ENCODE peak calls at places on chromosomes 6 and 20, in four cellular contexts. One of them, this sample, is unnamed.

GRCh38 chr6:12328701-12329100 is 38.5 kb downstream of the EDN1 start:
- ATAC-seq in upper lobe of left lung: no peak
- ATAC-seq in A549: no peak
- ATAC-seq in HepG2: no peak
- ATAC-seq in this sample: no peak

GRCh38 chr6:4931530-4932505 is 72.0 kb downstream of the RPP40 start:
- ATAC-seq in upper lobe of left lung: no peak
- ATAC-seq in HepG2: peak
- ATAC-seq in A549: peak
- ATAC-seq in this sample: no peak

GRCh38 chr20:40443731-40444130 is 245.3 kb downstream of the MAFB start:
- ATAC-seq in A549: no peak
- ATAC-seq in upper lobe of left lung: no peak
- ATAC-seq in HepG2: no peak
- ATAC-seq in this sample: no peak

GRCh38 chr6:130934848-130935585 is 107.8 kb downstream of the SMLR1 start:
- ATAC-seq in upper lobe of left lung: peak
- ATAC-seq in HepG2: no peak
- ATAC-seq in A549: no peak
- ATAC-seq in this sample: peak

GRCh38 chr6:84018453-84019061 is 15.0 kb upstream of the MRAP2 start:
- ATAC-seq in upper lobe of left lung: no peak
- ATAC-seq in HepG2: no peak
- ATAC-seq in A549: no peak
- ATAC-seq in this sample: no peak

GRCh38 chr6:110415297-110415916 is at the start of gene DDO:
- ATAC-seq in A549: peak
- ATAC-seq in upper lobe of left lung: peak
- ATAC-seq in HepG2: peak
- ATAC-seq in this sample: peak

GRCh38 chr20:7856756-7857155 is 83.5 kb downstream of the HAO1 start:
- ATAC-seq in A549: peak
- ATAC-seq in HepG2: no peak
- ATAC-seq in upper lobe of left lung: no peak
- ATAC-seq in this sample: no peak

GRCh38 chr6:149049230-149049629 is 268.3 kb upstream of the TAB2 start:
- ATAC-seq in HepG2: no peak
- ATAC-seq in upper lobe of left lung: no peak
- ATAC-seq in A549: no peak
- ATAC-seq in this sample: no peak

GRCh38 chr20:41357424-41358163 is 9.0 kb downstream of the EMILIN3 start:
- ATAC-seq in A549: peak
- ATAC-seq in HepG2: peak
- ATAC-seq in upper lobe of left lung: no peak
- ATAC-seq in this sample: no peak

GRCh38 chr20:5216663-5217062 is 89.9 kb downstream of the CDS2 start:
- ATAC-seq in A549: no peak
- ATAC-seq in HepG2: no peak
- ATAC-seq in upper lobe of left lung: no peak
- ATAC-seq in this sample: no peak

GRCh38 chr20:36421641-36422040 is 115.5 kb downstream of the DLGAP4 start:
- ATAC-seq in HepG2: no peak
- ATAC-seq in A549: peak
- ATAC-seq in upper lobe of left lung: no peak
- ATAC-seq in this sample: no peak

GRCh38 chr6:56642366-56643261 is at the start of gene DST:
- ATAC-seq in upper lobe of left lung: peak
- ATAC-seq in HepG2: peak
- ATAC-seq in A549: peak
- ATAC-seq in this sample: peak

GRCh38 chr20:1357921-1358671 is 29.2 kb upstream of the SDCBP2 start:
- ATAC-seq in upper lobe of left lung: no peak
- ATAC-seq in A549: no peak
- ATAC-seq in HepG2: no peak
- ATAC-seq in this sample: no peak

GRCh38 chr6:62202078-62202477 is 83.9 kb downstream of the KHDRBS2 start:
- ATAC-seq in A549: no peak
- ATAC-seq in HepG2: no peak
- ATAC-seq in upper lobe of left lung: no peak
- ATAC-seq in this sample: no peak

GRCh38 chr6:14889172-14889571 is 356.7 kb upstream of the JARID2 start:
- ATAC-seq in HepG2: peak
- ATAC-seq in upper lobe of left lung: peak
- ATAC-seq in A549: peak
- ATAC-seq in this sample: no peak

GRCh38 chr6:7693827-7694226 is 32.1 kb upstream of the BMP6 start:
- ATAC-seq in upper lobe of left lung: no peak
- ATAC-seq in HepG2: no peak
- ATAC-seq in A549: no peak
- ATAC-seq in this sample: no peak

GRCh38 chr20:41862476-41862875 is 244.3 kb upstream of the CHD6 start:
- ATAC-seq in A549: no peak
- ATAC-seq in HepG2: no peak
- ATAC-seq in upper lobe of left lung: no peak
- ATAC-seq in this sample: no peak

GRCh38 chr20:64035066-64035932 is 683 bp upstream of the C20orf204 start:
- ATAC-seq in upper lobe of left lung: no peak
- ATAC-seq in A549: no peak
- ATAC-seq in HepG2: no peak
- ATAC-seq in this sample: no peak

GRCh38 chr6:119148102-119148824 is 69.8 kb upstream of the FAM184A start:
- ATAC-seq in upper lobe of left lung: peak
- ATAC-seq in A549: peak
- ATAC-seq in HepG2: peak
- ATAC-seq in this sample: peak

GRCh38 chr6:25660512-25660911 is 8.5 kb downstream of the SCGN start:
- ATAC-seq in HepG2: peak
- ATAC-seq in upper lobe of left lung: no peak
- ATAC-seq in A549: peak
- ATAC-seq in this sample: no peak

GRCh38 chr20:1177680-1178079 is 7.1 kb downstream of the TMEM74B start:
- ATAC-seq in HepG2: peak
- ATAC-seq in upper lobe of left lung: no peak
- ATAC-seq in A549: peak
- ATAC-seq in this sample: no peak

GRCh38 chr6:90195094-90195793 is 101.4 kb downstream of the BACH2 start:
- ATAC-seq in HepG2: no peak
- ATAC-seq in A549: no peak
- ATAC-seq in upper lobe of left lung: no peak
- ATAC-seq in this sample: no peak

GRCh38 chr6:108810057-108810643 is 38.1 kb upstream of the ARMC2 start:
- ATAC-seq in HepG2: no peak
- ATAC-seq in A549: no peak
- ATAC-seq in upper lobe of left lung: no peak
- ATAC-seq in this sample: no peak

GRCh38 chr6:36800223-36801095 is 38.8 kb downstream of the CPNE5 start:
- ATAC-seq in HepG2: no peak
- ATAC-seq in upper lobe of left lung: no peak
- ATAC-seq in A549: no peak
- ATAC-seq in this sample: no peak

GRCh38 chr6:153357391-153357790 is 226.3 kb upstream of the RGS17 start:
- ATAC-seq in HepG2: no peak
- ATAC-seq in upper lobe of left lung: no peak
- ATAC-seq in A549: no peak
- ATAC-seq in this sample: no peak

GRCh38 chr6:4819706-4820283 is 43.6 kb downstream of the CDYL start:
- ATAC-seq in HepG2: peak
- ATAC-seq in A549: peak
- ATAC-seq in upper lobe of left lung: no peak
- ATAC-seq in this sample: no peak

GRCh38 chr6:11284996-11285395 is 52.5 kb upstream of the NEDD9 start:
- ATAC-seq in HepG2: no peak
- ATAC-seq in upper lobe of left lung: no peak
- ATAC-seq in A549: no peak
- ATAC-seq in this sample: no peak

GRCh38 chr6:36239710-36240256 is 30.1 kb upstream of the PNPLA1 start:
- ATAC-seq in A549: no peak
- ATAC-seq in upper lobe of left lung: no peak
- ATAC-seq in HepG2: no peak
- ATAC-seq in this sample: no peak

GRCh38 chr20:63889241-63890200 is 5.4 kb upstream of the DNAJC5 start:
- ATAC-seq in A549: no peak
- ATAC-seq in HepG2: no peak
- ATAC-seq in upper lobe of left lung: no peak
- ATAC-seq in this sample: no peak

GRCh38 chr6:122610690-122611455 is 668 bp downstream of the PKIB start:
- ATAC-seq in A549: peak
- ATAC-seq in upper lobe of left lung: peak
- ATAC-seq in HepG2: peak
- ATAC-seq in this sample: peak

GRCh38 chr6:56637640-56638039 is 5.0 kb downstream of the DST start:
- ATAC-seq in upper lobe of left lung: peak
- ATAC-seq in HepG2: peak
- ATAC-seq in A549: peak
- ATAC-seq in this sample: peak

GRCh38 chr6:16199792-16200191 is 38.6 kb upstream of the GMPR start:
- ATAC-seq in HepG2: no peak
- ATAC-seq in upper lobe of left lung: no peak
- ATAC-seq in A549: no peak
- ATAC-seq in this sample: no peak

GRCh38 chr20:1950836-1951235 is 43.0 kb downstream of the PDYN start:
- ATAC-seq in HepG2: no peak
- ATAC-seq in upper lobe of left lung: no peak
- ATAC-seq in A549: no peak
- ATAC-seq in this sample: no peak

GRCh38 chr6:33740204-33740608 is 6.5 kb downstream of the IP6K3 start:
- ATAC-seq in upper lobe of left lung: no peak
- ATAC-seq in A549: no peak
- ATAC-seq in HepG2: peak
- ATAC-seq in this sample: no peak

GRCh38 chr6:35298625-35299140 is 1.1 kb downstream of the DEF6 start:
- ATAC-seq in A549: no peak
- ATAC-seq in HepG2: no peak
- ATAC-seq in upper lobe of left lung: peak
- ATAC-seq in this sample: no peak

GRCh38 chr6:6812427-6812826 is 223.9 kb downstream of the LY86 start:
- ATAC-seq in HepG2: no peak
- ATAC-seq in upper lobe of left lung: no peak
- ATAC-seq in A549: no peak
- ATAC-seq in this sample: no peak

GRCh38 chr20:25579081-25579770 is 6.1 kb downstream of the NINL start:
- ATAC-seq in upper lobe of left lung: no peak
- ATAC-seq in HepG2: peak
- ATAC-seq in A549: peak
- ATAC-seq in this sample: no peak

GRCh38 chr6:87118054-87118453 is 23.1 kb upstream of the CGA start:
- ATAC-seq in upper lobe of left lung: no peak
- ATAC-seq in HepG2: peak
- ATAC-seq in A549: no peak
- ATAC-seq in this sample: no peak

GRCh38 chr20:49770634-49771033 is 42.0 kb upstream of the SLC9A8 start:
- ATAC-seq in A549: no peak
- ATAC-seq in upper lobe of left lung: no peak
- ATAC-seq in HepG2: no peak
- ATAC-seq in this sample: no peak

GRCh38 chr20:49779972-49780371 is 32.7 kb upstream of the SLC9A8 start:
- ATAC-seq in upper lobe of left lung: no peak
- ATAC-seq in A549: no peak
- ATAC-seq in HepG2: no peak
- ATAC-seq in this sample: no peak

GRCh38 chr20:49775229-49775693 is 37.4 kb upstream of the SLC9A8 start:
- ATAC-seq in A549: peak
- ATAC-seq in upper lobe of left lung: peak
- ATAC-seq in HepG2: peak
- ATAC-seq in this sample: peak
- H3K27ac ChIP-seq in A549: peak
- H3K27ac ChIP-seq in upper lobe of left lung: peak
- H3K27ac ChIP-seq in HepG2: peak
- H3K27ac ChIP-seq in this sample: no peak

GRCh38 chr6:44667226-44667625 is 279.7 kb downstream of the CDC5L start:
- ATAC-seq in upper lobe of left lung: peak
- ATAC-seq in HepG2: no peak
- ATAC-seq in A549: peak
- ATAC-seq in this sample: peak
- TF ChIP-seq EP300 in upper lobe of left lung: no peak
- TF ChIP-seq EP300 in HepG2: no peak
- TF ChIP-seq EP300 in A549: no peak
- TF ChIP-seq EP300 in this sample: no peak

GRCh38 chr20:16007978-16008377 is 565.3 kb downstream of the KIF16B start:
- ATAC-seq in A549: no peak
- ATAC-seq in upper lobe of left lung: no peak
- ATAC-seq in HepG2: no peak
- ATAC-seq in this sample: no peak
- H3K27ac ChIP-seq in A549: no peak
- H3K27ac ChIP-seq in upper lobe of left lung: no peak
- H3K27ac ChIP-seq in HepG2: no peak
- H3K27ac ChIP-seq in this sample: no peak

GRCh38 chr6:150598401-150598800 is 1.3 kb upstream of the PLEKHG1 start:
- ATAC-seq in HepG2: no peak
- ATAC-seq in upper lobe of left lung: no peak
- ATAC-seq in A549: no peak
- ATAC-seq in this sample: no peak

GRCh38 chr6:150598858-150599198 is 857 bp upstream of the PLEKHG1 start:
- ATAC-seq in upper lobe of left lung: no peak
- ATAC-seq in HepG2: no peak
- ATAC-seq in A549: no peak
- ATAC-seq in this sample: no peak

GRCh38 chr6:150600003-150600301 is 267 bp downstream of the PLEKHG1 start:
- ATAC-seq in A549: peak
- ATAC-seq in HepG2: peak
- ATAC-seq in upper lobe of left lung: peak
- ATAC-seq in this sample: peak

GRCh38 chr6:150599199-150600002 is at the start of gene PLEKHG1:
- ATAC-seq in A549: peak
- ATAC-seq in upper lobe of left lung: peak
- ATAC-seq in HepG2: peak
- ATAC-seq in this sample: peak

DNA sequence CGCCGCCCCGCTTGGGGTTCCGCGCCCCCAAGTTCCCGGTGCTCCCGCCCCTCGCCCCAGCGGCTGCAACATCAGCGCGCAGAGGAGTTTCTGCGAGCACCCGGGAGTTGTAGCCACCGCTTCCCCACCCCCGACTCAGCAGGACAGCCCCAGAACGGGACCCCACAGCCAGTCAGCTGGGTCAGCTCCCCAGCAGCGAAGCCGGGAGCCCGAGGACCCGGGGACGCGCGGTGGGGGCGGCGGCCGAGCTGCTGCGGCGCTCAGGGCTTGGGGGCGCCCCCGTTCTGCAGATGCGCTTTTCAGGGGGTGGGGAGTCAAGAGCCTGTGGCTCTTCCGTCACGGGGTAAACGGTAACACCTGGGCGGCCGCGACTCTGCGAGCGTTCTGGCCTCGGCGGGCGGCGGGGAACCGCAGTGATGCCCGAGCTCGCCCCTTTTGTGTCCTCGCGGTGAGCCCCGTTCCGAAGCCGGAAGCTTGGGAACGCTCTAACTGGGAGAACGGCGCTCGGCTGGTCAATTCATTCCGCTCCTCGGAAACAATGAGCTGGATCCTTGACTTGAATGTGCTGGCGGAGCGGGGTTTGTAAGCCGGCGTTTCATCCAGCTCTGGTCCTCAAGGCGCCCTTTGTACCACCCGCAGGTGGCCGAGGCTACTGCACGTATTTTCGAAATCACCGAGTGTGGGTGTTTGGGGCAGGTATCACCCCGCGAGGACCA is 775 bp downstream of the PLEKHG1 start:
- ATAC-seq in upper lobe of left lung: peak
- ATAC-seq in A549: peak
- ATAC-seq in HepG2: peak
- ATAC-seq in this sample: peak
- TF ChIP-seq EP300 in upper lobe of left lung: no peak
- TF ChIP-seq EP300 in A549: no peak
- TF ChIP-seq EP300 in HepG2: no peak
- TF ChIP-seq EP300 in this sample: no peak

This sample was measured in gastroesophageal sphincter.